ENCODE peak calls at places on chromosomes 4 and X, in four cellular contexts. B, X, U and C are unnamed samples.
A peak's percentile ranks its signal among the peaks of the same experiment; 100 is the strongest.

GRCh38 chr4:109730294-109731051 is 603 bp upstream of the PLA2G12A start:
- DNase-seq in B (peak; percentile 14), X (peak; percentile 57), U (peak; percentile 74), C (peak; percentile 3)

GRCh38 chr4:83605744-83606172 is 69.8 kb downstream of the GPAT3 start:
- DNase-seq in B (no peak), X (no peak), U (peak; percentile 62), C (no peak)

GRCh38 chr4:139028191-139028661 is 12.6 kb downstream of the NOCT start:
- DNase-seq in B (no peak), X (peak; percentile 80), U (no peak), C (no peak)

GRCh38 chr4:61406677-61407076 is 206.6 kb downstream of the ADGRL3 start:
- DNase-seq in B (no peak), X (no peak), U (peak; percentile 7), C (no peak)

GRCh38 chrX:130738638-130739195 is 164.3 kb downstream of the ENOX2 start:
- DNase-seq in B (no peak), X (no peak), U (no peak), C (no peak)

GRCh38 chrX:136210243-136210642 is 41.0 kb downstream of the MAP7D3 start:
- DNase-seq in B (no peak), X (no peak), U (no peak), C (no peak)

GRCh38 chrX:141133272-141133671 is 43.7 kb downstream of the LDOC1 start:
- DNase-seq in B (no peak), X (no peak), U (no peak), C (no peak)

GRCh38 chr4:171390626-171391025 is 422.6 kb upstream of the GALNTL6 start:
- DNase-seq in B (no peak), X (no peak), U (no peak), C (no peak)

GRCh38 chr4:3108211-3108610 is 33.7 kb downstream of the HTT start:
- DNase-seq in B (no peak), X (no peak), U (no peak), C (no peak)

GRCh38 chr4:76095568-76095967 is 21.1 kb downstream of the ART3 start:
- DNase-seq in B (no peak), X (no peak), U (no peak), C (no peak)

GRCh38 chrX:110145854-110146253 is 142.9 kb downstream of the TMEM164 start:
- DNase-seq in B (no peak), X (no peak), U (peak; percentile 5), C (no peak)

GRCh38 chrX:38891641-38892413 is 90.6 kb downstream of the MID1IP1 start:
- DNase-seq in B (no peak), X (no peak), U (no peak), C (no peak)

GRCh38 chr4:126850286-126850685 is 782.5 kb upstream of the INTU start:
- DNase-seq in B (no peak), X (no peak), U (no peak), C (no peak)

GRCh38 chr4:10783351-10783750 is 98.8 kb upstream of the CLNK start:
- DNase-seq in B (no peak), X (no peak), U (no peak), C (no peak)

GRCh38 chrX:9495496-9495895 is 30.6 kb downstream of the TBL1X start:
- DNase-seq in B (no peak), X (no peak), U (no peak), C (no peak)

GRCh38 chrX:119236599-119237525 is 777 bp downstream of the PGRMC1 start:
- DNase-seq in B (no peak), X (peak; percentile 32), U (peak; percentile 56), C (no peak)

GRCh38 chr4:8356856-8357255 is 83.7 kb downstream of the ACOX3 start:
- DNase-seq in B (no peak), X (no peak), U (no peak), C (no peak)

GRCh38 chr4:150248181-150248580 is 169.9 kb downstream of the DCLK2 start:
- DNase-seq in B (no peak), X (no peak), U (no peak), C (no peak)

GRCh38 chr4:2290974-2291704 is 29.2 kb upstream of the MXD4 start:
- DNase-seq in B (no peak), X (peak; percentile 37), U (peak; percentile 62), C (no peak)

DNA sequence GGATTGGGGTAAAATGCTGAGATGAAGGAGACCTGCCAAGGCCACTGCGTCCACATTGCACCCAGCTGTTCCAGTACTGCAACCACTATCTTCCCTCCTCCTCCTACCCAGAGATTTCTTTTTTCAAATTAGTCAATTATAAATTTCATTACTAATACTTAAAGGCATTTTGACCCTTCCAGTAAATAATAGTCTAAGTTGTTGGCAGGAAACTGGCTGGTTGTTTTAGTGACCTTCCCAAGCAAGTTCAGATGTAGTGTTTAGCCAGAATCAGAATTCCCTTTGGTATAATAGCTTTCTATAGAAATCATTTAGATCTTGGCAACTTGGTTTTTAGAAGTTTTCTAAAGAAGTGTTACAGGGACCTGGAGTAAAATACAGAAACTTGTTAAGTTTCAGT is 66.0 kb downstream of the AASDH start:
- DNase-seq in B (no peak), X (no peak), U (no peak), C (no peak)
- H3K4me1 ChIP-seq in B (no peaks in the 10 kb centered on the region), X (no peaks in the 10 kb centered on the region), U (no peaks in the 10 kb centered on the region), C (no peaks in the 10 kb centered on the region)

DNA sequence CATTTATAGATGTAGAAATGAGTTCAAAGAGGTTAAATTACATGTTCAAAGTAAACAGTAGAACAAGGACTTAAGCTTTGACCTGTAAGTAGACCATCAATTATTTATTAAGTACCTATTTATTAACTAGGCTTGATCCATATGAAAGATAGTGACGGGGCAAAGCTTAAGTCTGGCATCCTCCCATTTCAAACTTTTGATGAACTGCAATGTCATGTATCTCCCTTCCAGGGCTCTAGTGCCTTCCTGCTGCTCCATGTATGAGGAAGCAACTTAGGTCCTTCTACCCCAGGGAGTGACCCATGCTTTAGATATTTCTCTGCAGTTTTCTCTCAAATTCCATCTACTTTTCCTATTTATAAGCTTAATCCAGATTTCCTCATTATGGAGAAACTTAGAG is 31.9 kb upstream of the ANTXR2 start:
- DNase-seq in B (no peak), X (no peak), U (no peak), C (no peak)
- H3K4me1 ChIP-seq in B (no peaks in the 10 kb centered on the region), X (no peaks in the 10 kb centered on the region), U (no peaks in the 10 kb centered on the region), C (no peaks in the 10 kb centered on the region)

GRCh38 chrX:13742397-13743176 is 8.0 kb downstream of the OFD1 start:
- DNase-seq in B (no peak), X (no peak), U (peak; percentile 27), C (no peak)

DNA sequence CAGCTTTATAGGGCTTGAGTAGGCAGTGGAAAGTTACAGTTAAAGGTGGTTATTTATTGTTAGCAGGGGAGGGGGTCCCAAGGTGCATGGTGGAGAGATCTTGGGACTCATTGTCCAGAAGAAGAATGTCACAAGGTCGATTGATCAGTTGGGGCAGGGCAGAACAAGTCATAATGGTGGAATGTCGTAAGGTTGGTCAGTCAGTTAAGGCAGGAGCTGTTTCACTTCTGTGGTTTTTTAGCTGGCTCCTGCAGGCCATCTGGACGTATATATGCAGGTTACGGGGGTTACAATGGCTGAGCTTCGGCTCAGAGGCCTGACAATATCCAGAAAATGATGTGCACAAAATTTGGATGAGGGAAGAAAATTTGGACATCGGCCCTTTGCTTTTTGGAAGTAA is 7.1 kb downstream of the OFD1 start:
- DNase-seq in B (no peak), X (no peak), U (no peak), C (no peak)
- H3K4me1 ChIP-seq in B (peaks cover 5% of the 10 kb centered on the region), X (no peaks in the 10 kb centered on the region), U (no peaks in the 10 kb centered on the region), C (no peaks in the 10 kb centered on the region)

GRCh38 chr4:88755454-88755853 is 57.8 kb upstream of the NAP1L5 start:
- DNase-seq in B (no peak), X (no peak), U (no peak), C (no peak)
- H3K4me1 ChIP-seq in B (peaks cover 18% of the 10 kb centered on the region), X (peaks cover 25% of the 10 kb centered on the region), U (peaks cover 5% of the 10 kb centered on the region), C (no peaks in the 10 kb centered on the region)

GRCh38 chr4:87075876-87076275 is 141.1 kb downstream of the AFF1 start:
- DNase-seq in B (no peak), X (no peak), U (no peak), C (no peak)

GRCh38 chr4:87076690-87077358 is 142.0 kb downstream of the AFF1 start:
- DNase-seq in B (no peak), X (no peak), U (no peak), C (no peak)

GRCh38 chr4:87073187-87073569 is 138.4 kb downstream of the AFF1 start:
- DNase-seq in B (no peak), X (no peak), U (no peak), C (no peak)

GRCh38 chr4:87071401-87071800 is 136.6 kb downstream of the AFF1 start:
- DNase-seq in B (no peak), X (no peak), U (no peak), C (no peak)

GRCh38 chr4:87073570-87074470 is 139.0 kb downstream of the AFF1 start:
- DNase-seq in B (peak; percentile 1), X (no peak), U (no peak), C (no peak)
- H3K4me1 ChIP-seq in B (peaks cover 93% of the 10 kb centered on the region), X (peaks cover 26% of the 10 kb centered on the region), U (peaks cover 17% of the 10 kb centered on the region), C (peaks cover 39% of the 10 kb centered on the region)

DNA sequence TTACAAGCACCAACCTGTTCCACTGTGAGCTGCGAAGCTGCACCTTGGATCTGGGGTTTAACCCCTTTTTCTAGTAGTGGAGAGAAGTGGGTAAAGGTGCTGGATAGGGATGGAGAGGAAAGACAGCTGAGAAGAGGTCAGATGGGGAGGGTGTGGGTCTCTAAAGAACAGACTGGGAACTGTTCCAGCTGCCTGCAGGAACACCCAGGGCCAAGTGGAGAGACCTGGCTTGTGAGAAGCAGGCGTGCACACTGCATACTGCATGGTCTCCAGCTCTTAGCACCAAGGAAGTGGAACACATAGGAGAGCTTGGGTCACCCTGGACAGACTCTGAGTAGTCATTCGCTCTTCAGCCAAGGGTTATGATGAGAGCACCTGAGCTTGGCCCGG is 16.1 kb downstream of the BCOR start:
- DNase-seq in B (no peak), X (no peak), U (no peak), C (no peak)
- H3K4me1 ChIP-seq in B (peaks cover 59% of the 10 kb centered on the region), X (peaks cover 34% of the 10 kb centered on the region), U (peaks cover 5% of the 10 kb centered on the region), C (peaks cover 13% of the 10 kb centered on the region)

DNA sequence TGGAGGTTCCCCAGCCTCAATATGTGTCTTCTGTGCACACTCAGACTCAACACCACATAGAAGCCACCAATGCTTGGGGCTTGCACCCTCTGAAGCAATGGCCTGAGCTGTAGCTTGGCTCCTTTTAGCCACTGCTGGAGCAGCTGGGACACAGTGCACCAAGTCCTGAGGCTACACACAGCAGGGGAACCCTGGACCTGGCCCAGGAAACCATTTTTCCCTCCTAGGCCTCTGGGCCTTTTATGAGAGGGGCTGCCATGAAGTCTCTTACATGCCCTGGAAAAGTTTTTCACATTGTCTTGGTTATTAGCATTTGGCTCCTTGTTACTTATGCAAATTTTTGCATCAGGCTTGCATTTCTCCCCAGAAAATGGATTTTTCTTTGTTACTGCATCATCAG is 306.2 kb downstream of the CPXCR1 start:
- DNase-seq in B (no peak), X (no peak), U (no peak), C (no peak)
- H3K4me1 ChIP-seq in B (no peaks in the 10 kb centered on the region), X (no peaks in the 10 kb centered on the region), U (no peaks in the 10 kb centered on the region), C (no peaks in the 10 kb centered on the region)

DNA sequence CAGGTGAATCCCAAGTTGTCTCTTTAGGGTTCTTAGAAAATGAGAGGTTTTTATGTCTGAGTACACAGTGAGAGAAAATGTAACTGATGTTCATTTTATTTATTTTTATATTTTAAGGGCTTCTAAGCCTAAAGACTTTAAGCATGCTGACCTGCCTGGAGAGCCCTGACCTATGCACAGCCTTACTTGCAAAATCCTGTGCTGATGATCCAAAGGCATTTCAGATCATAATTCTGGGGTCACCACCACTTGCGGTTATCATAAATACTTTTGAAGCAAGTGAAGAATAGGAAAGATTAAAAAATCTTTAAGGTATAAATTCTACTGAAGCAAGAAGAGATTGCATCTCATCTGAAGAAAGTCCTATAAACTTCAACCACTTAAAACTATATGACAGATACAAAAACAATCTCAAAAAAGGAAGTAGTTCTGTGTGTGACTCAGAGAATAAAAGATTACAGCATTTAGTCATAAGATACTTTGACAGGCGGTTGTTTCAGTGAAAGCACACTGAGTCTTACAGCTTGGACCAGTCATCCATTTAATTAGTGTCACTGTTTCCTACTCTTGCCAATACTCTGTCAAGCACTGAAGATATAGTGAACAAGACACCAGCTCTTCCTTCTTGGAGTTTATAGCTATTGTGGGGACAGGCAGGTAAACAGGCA is 245.2 kb upstream of the DIPK2B start:
- DNase-seq in B (no peak), X (no peak), U (peak; percentile 50), C (no peak)
- H3K4me1 ChIP-seq in B (peaks cover 20% of the 10 kb centered on the region), X (no peaks in the 10 kb centered on the region), U (no peaks in the 10 kb centered on the region), C (no peaks in the 10 kb centered on the region)